ENCODE peak calls at places on chromosome 1, in seven cellular contexts. D, L, K, Q, S, C and H are unnamed samples.

GRCh38 chr1:108570998-108571401 is 11.1 kb downstream of the EEIG2 start:
- DNase-seq in D (no peak), L (no peak), K (no peak), Q (no peak), S (no peak), C (peak; percentile 80), H (no peak)

GRCh38 chr1:98441281-98441680 is 220.2 kb upstream of the SNX7 start:
- DNase-seq in D (no peak), L (no peak), K (no peak), Q (no peak), S (no peak), C (no peak), H (no peak)

GRCh38 chr1:114023377-114023776 is 44.1 kb downstream of the OLFML3 start:
- DNase-seq in D (no peak), L (peak; percentile 84), K (no peak), Q (no peak), S (no peak), C (no peak), H (no peak)

GRCh38 chr1:173478099-173478555 is 992 bp downstream of the PRDX6 start:
- DNase-seq in D (no peak), L (peak; percentile 27), K (peak; percentile 82), Q (peak; percentile 90), S (peak; percentile 58), C (peak; percentile 24), H (peak; percentile 61)

GRCh38 chr1:92961896-92962752 is 862 bp upstream of the DIPK1A start:
- DNase-seq in D (peak; percentile 15), L (peak; percentile 49), K (peak; percentile 38), Q (peak; percentile 80), S (peak; percentile 61), C (peak; percentile 22), H (peak; percentile 68)

GRCh38 chr1:85504417-85504816 is 39.5 kb upstream of the DDAH1 start:
- DNase-seq in D (no peak), L (no peak), K (peak; percentile 49), Q (peak; percentile 60), S (no peak), C (no peak), H (no peak)

GRCh38 chr1:47972864-47973437 is 24.2 kb downstream of the TRABD2B start:
- DNase-seq in D (no peak), L (peak; percentile 27), K (no peak), Q (no peak), S (no peak), C (no peak), H (no peak)

GRCh38 chr1:36093226-36093625 is 4.5 kb downstream of the ADPRS start:
- DNase-seq in D (no peak), L (no peak), K (no peak), Q (no peak), S (no peak), C (no peak), H (no peak)

GRCh38 chr1:184163674-184164470 is 112.3 kb downstream of the TSEN15 start:
- DNase-seq in D (no peak), L (no peak), K (peak; percentile 89), Q (peak; percentile 85), S (no peak), C (no peak), H (peak; percentile 62)

GRCh38 chr1:109579496-109579895 is 31.1 kb downstream of the GNAI3 start:
- DNase-seq in D (no peak), L (no peak), K (peak; percentile 28), Q (peak; percentile 68), S (no peak), C (no peak), H (no peak)

GRCh38 chr1:183783896-183784637 is 20.9 kb upstream of the RGL1 start:
- DNase-seq in D (no peak), L (no peak), K (peak; percentile 91), Q (peak; percentile 92), S (no peak), C (no peak), H (no peak)

GRCh38 chr1:18936814-18937481 is 19.5 kb downstream of the IFFO2 start:
- DNase-seq in D (no peak), L (no peak), K (no peak), Q (no peak), S (no peak), C (peak; percentile 89), H (no peak)

GRCh38 chr1:206873603-206874188 is 8.3 kb downstream of the IL20 start:
- DNase-seq in D (no peak), L (no peak), K (no peak), Q (no peak), S (no peak), C (no peak), H (no peak)

GRCh38 chr1:156840186-156840585 is 18.7 kb downstream of the INSRR start:
- DNase-seq in D (no peak), L (no peak), K (no peak), Q (no peak), S (no peak), C (no peak), H (no peak)

GRCh38 chr1:171545523-171545922 is 60.2 kb downstream of the PRRC2C start:
- DNase-seq in D (no peak), L (no peak), K (no peak), Q (no peak), S (no peak), C (no peak), H (no peak)

DNA sequence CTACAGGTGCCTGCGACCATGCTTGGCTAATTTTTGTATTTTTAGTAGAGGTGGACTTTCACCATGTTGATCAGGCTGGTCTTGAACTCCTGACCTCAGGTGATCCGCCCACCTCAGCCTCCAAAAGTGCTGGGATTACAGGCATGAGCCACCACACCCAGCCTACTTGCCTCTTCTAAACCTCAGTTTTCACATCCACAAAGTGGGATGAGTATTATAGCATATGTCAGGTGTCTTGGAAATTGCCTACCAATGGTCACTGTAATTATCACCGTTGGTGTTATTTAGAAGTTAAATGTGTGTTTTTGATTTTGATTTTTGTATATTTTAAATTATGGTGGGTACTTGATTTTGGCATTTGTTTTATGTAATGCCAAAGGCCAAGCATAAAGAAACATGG is 36.7 kb downstream of the SLC44A3 start:
- DNase-seq in D (no peak), L (no peak), K (no peak), Q (no peak), S (no peak), C (no peak), H (no peak)
- H3K4me1 ChIP-seq in D (peaks cover 12% of the 10 kb centered on the region), L (peaks cover 17% of the 10 kb centered on the region), K (peaks cover 5% of the 10 kb centered on the region), Q (peaks cover 7% of the 10 kb centered on the region), S (peaks cover 7% of the 10 kb centered on the region), C (peaks cover 15% of the 10 kb centered on the region), H (peaks cover 2% of the 10 kb centered on the region)

DNA sequence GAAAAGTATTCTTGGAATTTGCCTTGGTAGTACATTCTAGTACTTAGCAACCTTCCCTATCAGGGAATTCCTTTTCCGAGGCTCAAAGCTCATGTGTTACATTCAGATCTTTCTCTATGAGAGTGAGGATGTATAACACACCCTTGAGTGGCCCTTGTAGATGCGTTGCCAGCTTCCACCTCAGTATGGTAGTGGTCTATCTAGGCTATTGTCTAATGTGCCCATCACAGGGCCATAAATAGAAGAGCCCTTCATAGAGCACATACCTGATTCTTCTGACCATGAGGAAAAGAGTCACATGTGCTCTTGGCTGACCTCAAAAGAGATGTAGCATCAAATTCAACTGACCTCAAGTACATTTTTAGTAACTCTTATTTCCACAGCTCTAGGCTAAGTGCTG is 14.0 kb upstream of the ZC3H11B start:
- DNase-seq in D (no peak), L (no peak), K (no peak), Q (peak; percentile 9), S (no peak), C (no peak), H (no peak)
- H3K27ac ChIP-seq in D (no peak overlapping the region), L (no peak overlapping the region), K (no peak overlapping the region), Q (no peak overlapping the region), S (no peak overlapping the region), C (no peak overlapping the region), H (no peak overlapping the region)

GRCh38 chr1:231611851-231612250 is 14.7 kb upstream of the DISC1 start:
- DNase-seq in D (no peak), L (no peak), K (no peak), Q (no peak), S (no peak), C (no peak), H (no peak)
- H3K9ac ChIP-seq in D (no peak overlapping the region), L (no peak overlapping the region), K (no peak overlapping the region), Q (no peak overlapping the region), S (no peak overlapping the region), C (no peak overlapping the region), H (no peak overlapping the region)

GRCh38 chr1:192489748-192490147 is 85.8 kb upstream of the RGS1 start:
- DNase-seq in D (no peak), L (no peak), K (peak; percentile 95), Q (peak; percentile 97), S (peak; percentile 26), C (no peak), H (no peak)
- H3K4me1 ChIP-seq in D (no peaks in the 10 kb centered on the region), L (no peaks in the 10 kb centered on the region), K (peaks cover 2% of the 10 kb centered on the region), Q (peaks cover 4% of the 10 kb centered on the region), S (no peaks in the 10 kb centered on the region), C (no peaks in the 10 kb centered on the region), H (no peaks in the 10 kb centered on the region)

GRCh38 chr1:59685666-59686065 is 129.1 kb upstream of the HOOK1 start:
- DNase-seq in D (no peak), L (no peak), K (no peak), Q (no peak), S (no peak), C (no peak), H (no peak)
- H3K27ac ChIP-seq in D (no peak overlapping the region), L (no peak overlapping the region), K (no peak overlapping the region), Q (no peak overlapping the region), S (no peak overlapping the region), C (no peak overlapping the region), H (no peak overlapping the region)

DNA sequence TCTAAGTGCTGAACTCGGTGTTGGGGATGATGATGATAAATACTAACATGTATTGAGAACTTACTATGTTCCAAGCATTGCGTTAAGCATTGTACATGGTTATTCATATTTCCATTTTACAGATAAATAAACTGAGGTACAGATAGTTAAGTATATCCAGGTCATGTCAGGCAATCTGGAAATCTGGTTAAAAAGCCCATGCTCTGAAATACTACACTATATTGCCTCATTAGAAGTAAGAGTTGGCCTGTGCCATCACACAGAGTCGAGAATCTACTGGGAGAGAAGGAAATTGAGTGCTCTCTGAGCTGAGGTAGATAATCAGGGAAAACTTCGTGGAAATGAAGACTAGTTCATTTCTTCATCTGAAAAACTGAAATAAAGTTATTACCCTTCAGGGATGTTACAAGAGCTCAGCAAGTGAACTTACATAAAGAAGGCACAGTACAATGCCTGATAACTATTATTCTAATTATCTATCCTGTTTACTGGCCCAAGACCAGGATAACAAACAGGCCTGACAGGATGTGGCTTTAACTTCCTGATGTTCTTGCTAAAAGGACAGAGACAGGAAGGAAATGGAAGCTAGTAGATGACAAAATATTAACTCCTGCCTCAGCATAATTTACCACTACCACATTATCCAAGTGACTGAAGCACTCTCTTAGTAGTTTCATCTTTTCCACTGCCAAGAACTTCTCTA is 85.6 kb downstream of the EPS15 start:
- DNase-seq in D (no peak), L (no peak), K (no peak), Q (no peak), S (no peak), C (no peak), H (no peak)
- H3K9ac ChIP-seq in D (no peak overlapping the region), L (no peak overlapping the region), K (no peak overlapping the region), Q (no peak overlapping the region), S (no peak overlapping the region), C (no peak overlapping the region), H (no peak overlapping the region)

DNA sequence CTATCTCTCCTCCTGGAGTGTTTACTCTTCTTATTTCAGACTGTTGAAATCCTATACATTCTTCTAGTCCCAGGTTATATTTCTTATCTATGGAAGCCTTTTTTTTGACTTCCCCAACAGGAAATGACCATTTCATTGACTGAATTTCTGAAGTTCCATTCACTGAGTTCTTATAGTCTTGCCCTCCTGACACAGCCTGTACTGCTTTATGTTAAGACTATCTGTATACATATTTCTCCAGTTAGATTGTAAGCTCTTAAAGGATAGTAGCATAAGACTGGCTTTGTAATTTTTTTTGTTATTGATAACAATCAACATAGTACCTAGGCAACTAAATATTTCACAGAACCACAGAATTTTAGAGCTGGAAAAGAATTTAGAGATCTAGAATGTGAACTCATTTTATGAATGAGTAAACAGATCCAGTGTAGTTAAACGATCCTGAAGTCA is 14.9 kb upstream of the MACF1 start:
- DNase-seq in D (no peak), L (no peak), K (peak; percentile 86), Q (peak; percentile 82), S (no peak), C (peak; percentile 31), H (no peak)
- H3K4me1 ChIP-seq in D (peaks cover 6% of the 10 kb centered on the region), L (peaks cover 32% of the 10 kb centered on the region), K (peaks cover 25% of the 10 kb centered on the region), Q (peaks cover 33% of the 10 kb centered on the region), S (no peaks in the 10 kb centered on the region), C (peaks cover 33% of the 10 kb centered on the region), H (no peaks in the 10 kb centered on the region)